ENCODE peak calls at places on chromosomes 3 and 15, in eight cellular contexts. E is choroid plexus epithelial cell, N is cardiac fibroblast, O is dorsolateral prefrontal cortex, Y is fibroblast of mammary gland, I is iPS DF 6.9, P is tibial nerve, R is HFF-Myc. J is an unnamed sample.

GRCh38 chr15:93413745-93414144 is 324.7 kb upstream of the RGMA start:
- DNase-seq in O (no peak), Y (no peak), P (no peak), E (no peak), I (no peak), R (no peak), N (no peak), J (no peak)

GRCh38 chr3:141388823-141389617 is 20.7 kb downstream of the ZBTB38 start:
- DNase-seq in E (no peak), R (no peak), I (no peak), O (no peak), P (no peak), Y (peak; percentile 86), N (peak; percentile 66), J (no peak)

GRCh38 chr3:111570404-111571030 is 24.6 kb downstream of the ZBED2 start:
- DNase-seq in E (no peak), P (no peak), N (no peak), Y (no peak), R (no peak), I (no peak), O (no peak), J (no peak)

GRCh38 chr15:32941823-32942222 is 224.0 kb downstream of the GREM1 start:
- DNase-seq in O (no peak), P (no peak), N (no peak), R (no peak), I (no peak), E (no peak), Y (no peak), J (no peak)

GRCh38 chr15:67307156-67307555 is 52.6 kb downstream of the IQCH start:
- DNase-seq in E (peak; percentile 27), Y (peak; percentile 25), O (no peak), I (no peak), R (peak; percentile 1), N (no peak), P (no peak), J (no peak)

GRCh38 chr3:147373301-147373700 is 33.0 kb downstream of the ZIC4 start:
- DNase-seq in O (no peak), P (no peak), I (no peak), N (no peak), E (no peak), R (no peak), Y (no peak), J (no peak)

GRCh38 chr15:77988386-77989301 is 88.9 kb downstream of the TBC1D2B start:
- DNase-seq in R (no peak), Y (no peak), N (no peak), I (no peak), E (no peak), O (no peak), P (no peak), J (peak; percentile 28)

GRCh38 chr3:135314227-135314626 is 519.2 kb downstream of the EPHB1 start:
- DNase-seq in P (no peak), I (no peak), N (no peak), R (no peak), Y (no peak), O (no peak), E (no peak), J (no peak)

GRCh38 chr3:69090021-69090420 is 5.3 kb downstream of the ARL6IP5 start:
- DNase-seq in E (peak; percentile 89), N (peak; percentile 75), Y (peak; percentile 78), I (no peak), R (no peak), O (no peak), P (no peak), J (no peak)

GRCh38 chr3:84685467-84685866 is 273.3 kb upstream of the CADM2 start:
- DNase-seq in O (no peak), Y (no peak), E (no peak), R (no peak), N (no peak), P (no peak), I (no peak), J (no peak)

GRCh38 chr3:107910713-107911259 is 180.0 kb downstream of the CD47 start:
- DNase-seq in N (no peak), O (no peak), Y (no peak), R (no peak), P (no peak), I (no peak), E (no peak), J (no peak)

GRCh38 chr15:57849332-57849731 is 142.8 kb downstream of the POLR2M start:
- DNase-seq in P (no peak), O (no peak), R (no peak), N (no peak), I (no peak), Y (no peak), E (no peak), J (no peak)

GRCh38 chr3:101825904-101826445 is 23.3 kb upstream of the NFKBIZ start:
- DNase-seq in I (no peak), N (peak; percentile 47), Y (peak; percentile 70), R (no peak), O (no peak), E (peak; percentile 36), P (no peak), J (no peak)

GRCh38 chr15:92811514-92811913 is 88.6 kb upstream of the CHD2 start:
- DNase-seq in Y (no peak), R (no peak), E (no peak), I (no peak), N (no peak), O (no peak), P (no peak), J (peak; percentile 49)

GRCh38 chr3:17967953-17968352 is 225.5 kb upstream of the TBC1D5 start:
- DNase-seq in R (no peak), O (no peak), N (no peak), Y (no peak), P (no peak), I (no peak), E (no peak), J (no peak)

GRCh38 chr15:78455749-78456148 is 17.7 kb downstream of the IREB2 start:
- DNase-seq in O (no peak), Y (peak; percentile 48), N (no peak), E (no peak), P (no peak), R (no peak), I (no peak), J (no peak)

GRCh38 chr3:52196977-52197376 is 983 bp upstream of the ALAS1 start:
- DNase-seq in E (no peak), Y (no peak), R (no peak), N (no peak), P (no peak), O (no peak), I (no peak), J (peak; percentile 70)

GRCh38 chr3:21273256-21273999 is 477.6 kb downstream of the ZNF385D start:
- DNase-seq in I (no peak), P (no peak), R (peak; percentile 57), N (peak; percentile 77), E (no peak), O (no peak), Y (peak; percentile 72), J (peak; percentile 43)

GRCh38 chr3:40992023-40992422 is 207.3 kb upstream of the CTNNB1 start:
- DNase-seq in N (no peak), I (no peak), O (no peak), Y (no peak), E (no peak), P (no peak), R (no peak), J (no peak)

GRCh38 chr15:53976844-53977392 is 1.3 kb upstream of the UNC13C start:
- DNase-seq in P (no peak), R (no peak), E (no peak), O (no peak), I (no peak), N (no peak), Y (no peak), J (peak; percentile 29)

GRCh38 chr3:113166719-113167492 is 44.5 kb upstream of the BOC start:
- DNase-seq in P (peak; percentile 25), N (peak; percentile 73), I (peak; percentile 20), R (peak; percentile 65), O (no peak), Y (peak; percentile 56), E (peak; percentile 59), J (no peak)

GRCh38 chr3:44995142-44995770 is 19.2 kb downstream of the EXOSC7 start:
- DNase-seq in E (peak; percentile 83), R (peak; percentile 59), I (no peak), P (peak; percentile 57), O (no peak), Y (peak; percentile 90), N (peak; percentile 83), J (no peak)

GRCh38 chr3:71582612-71583568 is 638 bp downstream of the FOXP1 start:
- DNase-seq in I (no peak), P (peak; percentile 56), R (no peak), Y (no peak), O (peak; percentile 47), E (peak; percentile 69), N (peak; percentile 45), J (peak; percentile 94)

DNA sequence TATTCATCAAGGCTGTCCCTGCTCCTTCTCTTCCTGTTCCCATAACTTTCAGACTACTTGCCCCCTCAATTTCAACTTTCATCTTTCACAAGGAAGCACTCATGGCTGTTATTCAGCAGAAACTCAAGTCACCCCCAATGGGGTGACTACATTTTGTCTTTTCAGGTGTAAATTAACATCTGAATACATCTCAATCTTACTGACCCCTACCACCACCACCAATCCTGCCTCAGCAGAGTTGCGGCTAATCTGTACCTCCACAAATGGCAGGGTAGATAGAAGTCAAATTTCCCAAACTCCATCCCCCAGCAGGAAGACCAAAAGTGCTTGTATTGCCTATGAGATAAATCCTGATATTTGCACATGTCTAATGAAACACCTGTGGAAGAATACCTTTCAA is 19.2 kb downstream of the SOX2 start:
- DNase-seq in R (no peak), N (no peak), I (no peak), P (no peak), O (no peak), Y (no peak), E (no peak), J (no peak)
- H3K4me3 ChIP-seq in R (no peak overlapping the region), N (no peak overlapping the region), I (no peak overlapping the region), P (no peak overlapping the region), O (no peak overlapping the region), Y (no peak overlapping the region), E (no peak overlapping the region), J (no peak overlapping the region)

GRCh38 chr3:53198256-53198977 is 37.4 kb downstream of the PRKCD start:
- DNase-seq in I (no peak), E (no peak), O (no peak), N (no peak), P (no peak), Y (no peak), R (no peak), J (no peak)
- H3K4me3 ChIP-seq in I (no peak overlapping the region), E (no peak overlapping the region), O (no peak overlapping the region), N (no peak overlapping the region), P (no peak overlapping the region), Y (no peak overlapping the region), R (no peak overlapping the region), J (no peak overlapping the region)

DNA sequence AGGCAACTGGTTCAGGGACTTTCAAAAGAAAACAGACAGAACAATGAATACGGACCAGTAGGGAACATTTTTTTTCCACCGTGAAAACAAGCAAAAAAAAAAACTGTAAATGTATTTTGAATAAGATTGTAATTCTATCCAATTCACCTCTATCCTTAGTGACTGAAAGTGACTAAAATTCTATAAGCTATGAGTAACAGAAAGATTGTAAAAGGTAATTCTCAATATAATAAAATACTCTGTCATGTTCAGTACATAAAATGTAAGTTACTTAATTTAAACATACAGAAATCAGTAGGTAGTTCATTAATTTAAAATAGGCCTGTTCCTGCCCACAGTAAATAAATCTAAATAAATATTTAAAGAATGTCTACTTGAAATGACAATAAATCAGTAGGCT is 368.2 kb upstream of the ARHGEF26 start:
- DNase-seq in E (no peak), Y (no peak), O (no peak), N (no peak), I (no peak), R (no peak), P (no peak), J (no peak)
- H3K4me3 ChIP-seq in E (no peak overlapping the region), Y (no peak overlapping the region), O (no peak overlapping the region), N (no peak overlapping the region), I (no peak overlapping the region), R (no peak overlapping the region), P (no peak overlapping the region), J (no peak overlapping the region)

GRCh38 chr15:70092462-70092850 is 5.3 kb downstream of the TLE3 start:
- DNase-seq in R (no peak), O (no peak), Y (no peak), P (no peak), I (no peak), N (peak; percentile 46), E (peak; percentile 38), J (no peak)
- H3K4me3 ChIP-seq in R (no peak overlapping the region), O (no peak overlapping the region), Y (no peak overlapping the region), P (no peak overlapping the region), I (no peak overlapping the region), N (no peak overlapping the region), E (no peak overlapping the region), J (no peak overlapping the region)

J was measured in left lung.